ENCODE peak calls at places on chromosomes 16 and 17, in six cellular contexts. X is endothelial cell, B is PC-3, F is AG04450, H is HFF-Myc, D is kidney. L is an unnamed sample.

GRCh38 chr17:75758131-75758905 is 6.7 kb downstream of the GALK1 start:
- DNase-seq in X (no peak), B (peak), F (no peak), H (no peak), D (peak), L (no peak)

GRCh38 chr17:82661717-82662683 is 13.8 kb upstream of the WDR45B start:
- DNase-seq in X (no peak), B (no peak), F (no peak), H (no peak), D (peak), L (no peak)

GRCh38 chr16:2155091-2156024 is at the start of gene TRAF7:
- DNase-seq in X (peak), B (peak), F (peak), H (peak), D (peak), L (peak)

GRCh38 chr17:77414811-77415400 is 274.1 kb downstream of the SEC14L1 start:
- DNase-seq in X (no peak), B (no peak), F (no peak), H (no peak), D (no peak), L (no peak)

GRCh38 chr17:74552037-74552436 is 6.1 kb upstream of the CD300C start:
- DNase-seq in X (no peak), B (peak), F (no peak), H (no peak), D (no peak), L (no peak)

GRCh38 chr17:6069611-6070279 is 434 bp upstream of the WSCD1 start:
- DNase-seq in X (no peak), B (no peak), F (no peak), H (no peak), D (peak), L (no peak)

GRCh38 chr17:44608732-44609435 is 47.4 kb upstream of the MEIOC start:
- DNase-seq in X (no peak), B (no peak), F (no peak), H (no peak), D (peak), L (no peak)

GRCh38 chr17:8728991-8729390 is 15.6 kb downstream of the CCDC42 start:
- DNase-seq in X (no peak), B (no peak), F (no peak), H (no peak), D (no peak), L (peak)

GRCh38 chr17:73474370-73474988 is 162.7 kb upstream of the CDC42EP4 start:
- DNase-seq in X (no peak), B (peak), F (no peak), H (peak), D (peak), L (peak)

GRCh38 chr17:8072339-8072726 is 15.2 kb downstream of the ALOX12B start:
- DNase-seq in X (no peak), B (no peak), F (no peak), H (no peak), D (peak), L (no peak)

GRCh38 chr17:61130320-61130719 is 269.3 kb upstream of the TBX2 start:
- DNase-seq in X (no peak), B (no peak), F (no peak), H (no peak), D (no peak), L (no peak)
- TF ChIP-seq CTCF in X (no peak), B (no peak), F (no peak), H (no peak), D (no peak), L (no peak)

GRCh38 chr17:37701424-37702020 is 43.3 kb downstream of the HNF1B start:
- DNase-seq in X (peak), B (peak), F (no peak), H (no peak), D (no peak), L (peak)
- TF ChIP-seq CTCF in X (peak), B (peak), F (peak), H (peak), D (peak), L (peak)

GRCh38 chr17:34781571-34782108 is 179.6 kb downstream of the CCT6B start:
- DNase-seq in X (no peak), B (no peak), F (no peak), H (peak), D (no peak), L (no peak)
- TF ChIP-seq CTCF in X (no peak), B (no peak), F (no peak), H (no peak), D (no peak), L (no peak)

GRCh38 chr17:81582341-81582740 is 30.2 kb upstream of the FAAP100 start:
- DNase-seq in X (no peak), B (peak), F (no peak), H (no peak), D (peak), L (peak)

GRCh38 chr17:81580481-81580880 is 28.3 kb upstream of the FAAP100 start:
- DNase-seq in X (no peak), B (no peak), F (no peak), H (no peak), D (peak), L (no peak)

GRCh38 chr17:81581758-81582157 is 29.6 kb upstream of the FAAP100 start:
- DNase-seq in X (no peak), B (no peak), F (no peak), H (no peak), D (no peak), L (no peak)

GRCh38 chr17:81583589-81584337 is 31.6 kb upstream of the FAAP100 start:
- DNase-seq in X (no peak), B (peak), F (no peak), H (no peak), D (no peak), L (no peak)

GRCh38 chr17:81582769-81583168 is 30.6 kb upstream of the FAAP100 start:
- DNase-seq in X (no peak), B (no peak), F (no peak), H (no peak), D (peak), L (peak)
- TF ChIP-seq CTCF in X (no peak), B (no peak), F (no peak), H (no peak), D (no peak), L (no peak)